ENCODE peak calls at places on chromosomes 2 and 18, in ten cellular contexts. H, E, D, Q, V, P, Y, S, R and B are unnamed samples.

GRCh38 chr2:137693521-137693920 is 270.8 kb upstream of the HNMT start:
- DNase-seq in P (no peak), E (no peak), Y (no peak), H (no peak), Q (no peak), S (no peak), V (no peak), R (no peak), D (no peak), B (no peak)

GRCh38 chr2:18814387-18814786 is 225.0 kb upstream of the NT5C1B start:
- DNase-seq in Y (no peak), R (no peak), H (peak), S (no peak), P (no peak), E (no peak), D (no peak), V (no peak), Q (no peak), B (no peak)

GRCh38 chr2:240646900-240647502 is 21.7 kb downstream of the GPR35 start:
- DNase-seq in H (no peak), D (no peak), Q (no peak), V (no peak), Y (peak), R (no peak), E (no peak), P (no peak), S (no peak), B (peak)

GRCh38 chr2:238564286-238564920 is 137.7 kb downstream of the ASB1 start:
- DNase-seq in P (no peak), Y (no peak), D (no peak), E (no peak), R (no peak), Q (no peak), S (no peak), H (no peak), V (no peak), B (no peak)

GRCh38 chr18:48375150-48375790 is 33.9 kb downstream of the ZBTB7C start:
- DNase-seq in V (no peak), S (no peak), P (no peak), Q (no peak), H (no peak), E (no peak), Y (no peak), R (no peak), D (no peak), B (no peak)

GRCh38 chr2:191245869-191246531 is 796 bp downstream of the MYO1B start:
- DNase-seq in R (no peak), D (peak), S (peak), Q (peak), P (no peak), V (peak), Y (peak), H (peak), E (peak), B (peak)

GRCh38 chr2:43300781-43301586 is 74.6 kb upstream of the ZFP36L2 start:
- DNase-seq in R (no peak), E (peak), D (no peak), S (no peak), Q (peak), Y (peak), P (no peak), V (no peak), H (no peak), B (no peak)

GRCh38 chr18:22552254-22552653 is 134.5 kb upstream of the CTAGE1 start:
- DNase-seq in R (no peak), S (no peak), Q (no peak), E (no peak), Y (no peak), P (no peak), H (no peak), V (no peak), D (no peak), B (no peak)

GRCh38 chr2:62038980-62039771 is 133.7 kb downstream of the COMMD1 start:
- DNase-seq in V (peak), R (peak), S (no peak), H (peak), P (no peak), D (no peak), E (no peak), Q (no peak), Y (no peak), B (no peak)

DNA sequence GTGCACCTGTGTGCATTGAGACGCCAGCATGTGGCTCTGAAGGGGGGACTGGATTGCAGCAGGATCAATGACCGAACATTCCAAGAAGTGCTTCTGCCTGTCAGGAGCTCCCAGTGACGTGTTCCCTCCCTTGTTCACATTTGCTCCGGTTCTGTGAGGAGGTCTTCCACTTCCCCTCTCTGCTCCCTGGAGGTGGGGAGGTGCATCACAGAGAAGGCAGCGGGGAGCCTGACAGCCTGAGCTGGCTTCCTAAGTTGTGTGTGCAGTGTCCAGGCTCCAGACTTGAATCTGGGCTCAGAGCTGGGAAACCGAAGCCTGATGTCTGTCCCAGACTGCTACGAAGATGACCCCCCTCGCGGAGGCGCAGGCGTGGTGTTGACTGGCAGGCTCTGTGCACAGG is 171.0 kb downstream of the KLHL29 start:
- DNase-seq in R (no peak), D (no peak), E (no peak), S (no peak), Y (no peak), H (no peak), V (no peak), P (no peak), Q (no peak), B (no peak)
- H3K4me3 ChIP-seq in R (no peak), D (no peak), E (no peak), S (no peak), Y (no peak), H (no peak), V (no peak), P (no peak), Q (no peak), B (no peak)

DNA sequence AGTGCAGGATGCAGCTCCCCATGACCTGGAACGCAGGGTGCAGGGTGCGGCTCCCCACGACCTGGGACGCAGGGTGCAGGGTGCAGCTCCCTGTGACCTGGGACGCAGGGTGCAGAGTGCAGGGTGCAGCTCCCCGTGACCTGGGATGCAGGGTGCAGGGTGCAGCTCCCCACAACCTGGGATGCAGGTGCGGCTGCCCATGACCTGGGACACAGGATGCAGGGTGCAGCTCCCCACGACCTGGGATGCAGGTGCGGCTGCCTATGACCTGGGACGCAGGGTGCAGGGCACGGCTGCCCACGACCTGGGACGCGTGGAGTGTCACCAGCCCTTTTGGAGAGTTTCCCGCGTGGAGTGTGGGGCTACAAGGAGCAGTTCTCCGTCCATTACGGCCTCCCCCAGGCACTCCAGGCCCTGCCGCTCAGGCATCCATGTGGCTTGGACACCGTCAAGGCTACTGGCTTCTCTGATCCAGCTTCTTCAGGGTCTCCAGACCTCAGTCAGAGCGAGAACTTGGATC is 38.7 kb downstream of the PXDN start:
- DNase-seq in E (no peak), S (no peak), D (no peak), R (no peak), Y (peak), P (no peak), V (no peak), Q (no peak), H (no peak), B (no peak)
- TF ChIP-seq POLR2A in E (no peak), S (no peak), D (no peak), R (no peak), Y (no peak), P (no peak), V (no peak), Q (no peak), H (no peak), B (no peak)

GRCh38 chr18:32328974-32329373 is 139.1 kb downstream of the MEP1B start:
- DNase-seq in Q (no peak), S (no peak), Y (no peak), H (no peak), P (no peak), R (no peak), E (no peak), D (no peak), V (no peak), B (no peak)
- H3K4me3 ChIP-seq in Q (no peak), S (no peak), Y (no peak), H (no peak), P (no peak), R (no peak), E (no peak), D (no peak), V (no peak), B (no peak)

DNA sequence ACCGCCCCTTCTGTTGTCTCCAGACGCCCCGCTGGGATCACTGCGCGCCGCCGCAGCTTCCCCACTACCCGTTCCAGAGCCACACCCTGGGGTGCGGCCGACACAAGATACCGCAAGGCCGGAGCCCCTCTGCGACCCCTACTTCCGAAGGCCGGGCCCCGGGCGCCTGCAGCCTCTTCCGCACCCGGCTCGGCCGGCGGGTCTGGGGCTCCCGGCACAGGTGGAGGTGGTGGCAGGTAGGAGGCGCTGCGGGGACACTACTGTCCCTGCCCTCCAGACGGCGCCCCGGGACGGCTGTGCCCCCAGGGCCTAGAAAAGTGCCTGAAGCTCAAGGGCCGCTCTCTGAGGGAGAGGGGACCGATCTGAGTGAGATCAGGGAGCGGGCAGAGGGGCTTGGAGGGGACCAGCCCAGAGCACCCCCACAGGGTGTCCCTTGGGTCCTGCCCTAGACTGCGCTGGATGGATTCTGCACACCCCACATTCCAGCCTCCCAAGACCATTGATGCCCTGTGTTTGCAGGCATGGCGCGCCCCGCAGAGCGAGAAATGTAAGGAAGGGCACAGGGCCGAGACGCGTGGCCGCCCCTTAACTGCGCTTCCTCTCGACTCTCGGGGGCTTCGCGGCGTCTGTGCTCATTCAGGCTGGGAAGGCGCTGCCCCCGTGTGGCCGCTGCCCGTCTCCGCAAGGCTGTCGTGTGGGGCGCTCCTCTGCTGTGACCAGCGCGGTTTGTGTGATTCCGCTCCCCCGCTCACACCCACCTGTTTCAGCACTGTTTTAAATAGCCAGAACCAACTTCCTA is 79.9 kb downstream of the GFPT1 start:
- DNase-seq in Q (peak), Y (peak), D (peak), P (peak), R (no peak), H (peak), S (peak), E (peak), V (peak), B (peak)
- TF ChIP-seq POLR2A in Q (no peak), Y (no peak), D (no peak), P (no peak), R (peak), H (peak), S (peak), E (no peak), V (no peak), B (peak)

GRCh38 chr2:9106338-9107167 is 100.1 kb upstream of the ASAP2 start:
- DNase-seq in S (no peak), H (no peak), E (no peak), Y (no peak), R (no peak), V (peak), D (no peak), Q (no peak), P (no peak), B (no peak)
- H3K4me3 ChIP-seq in S (no peak), H (no peak), E (no peak), Y (no peak), R (no peak), V (no peak), D (no peak), Q (no peak), P (no peak), B (no peak)

GRCh38 chr2:64523667-64524603 is at the start of gene AFTPH:
- DNase-seq in Y (peak), S (peak), Q (peak), P (peak), V (peak), D (peak), H (peak), E (peak), R (peak), B (peak)
- TF ChIP-seq POLR2A in Y (peak), S (peak), Q (peak), P (peak), V (peak), D (peak), H (peak), E (peak), R (peak), B (peak)

DNA sequence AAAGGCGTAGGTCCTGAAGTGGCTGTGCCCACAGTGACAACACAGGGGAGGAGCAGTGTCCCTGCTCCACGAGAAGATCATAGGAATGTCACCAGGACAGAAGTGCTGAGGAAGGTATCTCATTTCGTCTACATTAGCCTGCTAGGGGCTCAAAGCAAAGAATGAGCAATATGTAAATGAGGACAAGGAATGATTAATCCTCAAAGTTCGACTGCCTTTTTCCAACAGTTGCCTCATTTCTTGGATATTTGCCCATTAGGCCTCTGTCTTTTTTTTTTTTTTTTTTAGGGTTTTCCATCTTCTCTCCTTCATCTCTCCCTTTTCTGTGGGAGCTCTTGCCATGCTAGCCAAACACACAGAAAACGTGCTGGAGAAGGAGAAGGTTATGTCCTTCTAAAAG is 105.2 kb upstream of the ARHGAP28 start:
- DNase-seq in Q (no peak), R (no peak), E (no peak), S (no peak), V (no peak), D (no peak), Y (no peak), P (no peak), H (peak), B (no peak)
- H3K4me3 ChIP-seq in Q (no peak), R (no peak), E (no peak), S (no peak), V (no peak), D (no peak), Y (no peak), P (no peak), H (no peak), B (no peak)